ENCODE peak calls at places on chromosomes 7 and 10, in ten cellular contexts. S is OCI-LY7; V is CD8-positive, alpha-beta T cell; X is heart left ventricle; D is IMR-90; W is HCT116; T is kidney; G is CD4-positive, alpha-beta memory T cell; L is heart right ventricle; N is pancreas. U is an unnamed sample. For H3K36me3, the result is how much of the 10 kb centered on the place peaks cover.

GRCh38 chr10:44969854-44970253 is 8.8 kb downstream of the DEPP1 start:
- DNase-seq in S (no peak), V (no peak), X (peak), D (no peak), W (no peak), T (no peak), G (no peak), L (peak), N (peak), U (peak)

GRCh38 chr7:117901089-117901797 is 28.0 kb upstream of the CTTNBP2 start:
- DNase-seq in S (no peak), V (no peak), X (no peak), D (no peak), W (no peak), T (no peak), G (no peak), L (no peak), N (no peak), U (no peak)

GRCh38 chr7:158194365-158194900 is 393.2 kb downstream of the PTPRN2 start:
- DNase-seq in S (no peak), V (no peak), X (no peak), D (no peak), W (no peak), T (peak), G (no peak), L (no peak), N (no peak), U (no peak)

GRCh38 chr7:140176271-140176701 is 497 bp downstream of the KDM7A start:
- DNase-seq in S (peak), V (peak), X (peak), D (no peak), W (no peak), T (no peak), G (no peak), L (peak), N (peak), U (no peak)

GRCh38 chr10:128009768-128010167 is 102.9 kb downstream of the PTPRE start:
- DNase-seq in S (no peak), V (no peak), X (no peak), D (peak), W (no peak), T (no peak), G (no peak), L (no peak), N (no peak), U (no peak)

GRCh38 chr7:123096976-123097375 is 101.5 kb upstream of the TAS2R16 start:
- DNase-seq in S (no peak), V (no peak), X (no peak), D (no peak), W (no peak), T (no peak), G (no peak), L (no peak), N (no peak), U (no peak)

GRCh38 chr10:93926613-93927012 is 32.8 kb downstream of the SLC35G1 start:
- DNase-seq in S (no peak), V (no peak), X (no peak), D (peak), W (no peak), T (no peak), G (no peak), L (no peak), N (no peak), U (no peak)

GRCh38 chr10:714214-714613 is 24.7 kb upstream of the DIP2C start:
- DNase-seq in S (no peak), V (no peak), X (no peak), D (no peak), W (no peak), T (no peak), G (no peak), L (no peak), N (no peak), U (no peak)

GRCh38 chr7:141328290-141328689 is 222.9 kb upstream of the AGK start:
- DNase-seq in S (no peak), V (no peak), X (no peak), D (no peak), W (no peak), T (no peak), G (no peak), L (no peak), N (no peak), U (no peak)

GRCh38 chr10:97365761-97366351 is 31.3 kb upstream of the FRAT2 start:
- DNase-seq in S (peak), V (no peak), X (no peak), D (no peak), W (no peak), T (no peak), G (no peak), L (no peak), N (no peak), U (no peak)

GRCh38 chr7:93185303-93186027 is 37.3 kb upstream of the SAMD9L start:
- DNase-seq in S (no peak), V (no peak), X (no peak), D (peak), W (no peak), T (no peak), G (no peak), L (no peak), N (no peak), U (no peak)

GRCh38 chr7:142313528-142313927 is 55.7 kb upstream of the PRSS58 start:
- DNase-seq in S (peak), V (peak), X (no peak), D (no peak), W (no peak), T (no peak), G (peak), L (no peak), N (no peak), U (no peak)

GRCh38 chr10:14374745-14375445 is 44.2 kb upstream of the FRMD4A start:
- DNase-seq in S (no peak), V (no peak), X (no peak), D (peak), W (no peak), T (no peak), G (no peak), L (no peak), N (no peak), U (no peak)

GRCh38 chr7:76424413-76425111 is at the start of gene ZP3:
- DNase-seq in S (peak), V (no peak), X (no peak), D (no peak), W (no peak), T (peak), G (no peak), L (no peak), N (no peak), U (peak)

GRCh38 chr7:32494946-32495297 is 367 bp upstream of the AVL9 start:
- DNase-seq in S (no peak), V (no peak), X (no peak), D (no peak), W (no peak), T (no peak), G (no peak), L (no peak), N (no peak), U (no peak)

GRCh38 chr7:105787071-105787470 is 89.3 kb downstream of the ATXN7L1 start:
- DNase-seq in S (no peak), V (no peak), X (no peak), D (no peak), W (no peak), T (no peak), G (no peak), L (no peak), N (no peak), U (no peak)

GRCh38 chr7:100016209-100016901 is 959 bp downstream of the ZKSCAN1 start:
- DNase-seq in S (no peak), V (no peak), X (no peak), D (no peak), W (no peak), T (no peak), G (no peak), L (no peak), N (no peak), U (no peak)

GRCh38 chr7:134789967-134790685 is 10.7 kb downstream of the CALD1 start:
- DNase-seq in S (no peak), V (no peak), X (no peak), D (peak), W (no peak), T (no peak), G (no peak), L (no peak), N (no peak), U (no peak)

GRCh38 chr7:134799387-134799786 is 20.0 kb downstream of the CALD1 start:
- DNase-seq in S (no peak), V (no peak), X (no peak), D (no peak), W (no peak), T (no peak), G (no peak), L (no peak), N (no peak), U (no peak)

GRCh38 chr7:134792968-134793367 is 13.5 kb downstream of the CALD1 start:
- DNase-seq in S (no peak), V (no peak), X (peak), D (peak), W (no peak), T (peak), G (no peak), L (peak), N (peak), U (no peak)

GRCh38 chr7:134798155-134798554 is 18.7 kb downstream of the CALD1 start:
- DNase-seq in S (no peak), V (no peak), X (no peak), D (no peak), W (no peak), T (no peak), G (no peak), L (no peak), N (no peak), U (no peak)

DNA sequence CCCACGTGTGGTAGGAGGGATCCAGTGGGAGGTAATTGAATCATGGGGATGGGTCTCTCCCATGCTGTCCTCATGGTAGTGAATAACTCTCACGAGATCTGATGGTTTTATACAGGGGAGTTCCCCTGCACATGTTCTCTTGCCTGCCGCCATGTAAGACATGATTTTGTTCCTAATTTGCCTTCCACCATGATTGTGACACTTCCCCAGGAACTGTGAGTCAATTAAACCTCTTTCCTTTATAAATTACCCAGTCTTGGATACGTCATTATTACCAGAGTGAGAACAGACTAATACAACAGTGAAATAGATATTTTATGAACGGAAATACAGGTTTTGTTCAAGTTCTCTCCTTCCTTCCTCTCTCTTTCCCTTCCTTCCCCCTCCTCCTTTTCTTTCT is 15.8 kb downstream of the CALD1 start:
- DNase-seq in S (no peak), V (no peak), X (no peak), D (no peak), W (no peak), T (no peak), G (no peak), L (no peak), N (no peak), U (no peak)
- H3K36me3 ChIP-seq in S (under half), V (under half), X (under half), D (under half), W (under half), T (under half), G (under half), L (under half), N (under half), U (under half)

DNA sequence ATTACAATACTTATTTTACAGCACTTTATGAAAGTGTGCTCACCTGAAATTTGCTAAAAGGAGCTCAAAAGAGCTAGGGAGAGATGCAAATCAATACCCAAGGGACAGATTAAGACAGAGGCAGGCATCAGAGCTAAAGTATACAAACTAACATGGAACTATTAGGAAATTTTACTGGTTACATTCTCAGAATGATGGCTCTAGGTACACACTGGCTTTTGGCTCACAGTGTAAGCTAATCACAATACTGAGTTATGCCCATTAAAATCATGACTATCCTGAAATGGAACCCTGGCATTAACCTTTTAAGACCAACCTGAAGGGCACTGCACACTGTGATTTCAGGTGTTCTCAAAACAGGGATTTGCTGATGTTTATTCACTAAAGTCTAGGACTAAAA is 98.1 kb downstream of the NT5C2 start:
- DNase-seq in S (no peak), V (no peak), X (no peak), D (no peak), W (no peak), T (no peak), G (no peak), L (no peak), N (no peak), U (no peak)
- H3K36me3 ChIP-seq in S (half or more), V (under half), X (half or more), D (half or more), W (under half), T (under half), G (half or more), L (half or more), N (under half), U (under half)

DNA sequence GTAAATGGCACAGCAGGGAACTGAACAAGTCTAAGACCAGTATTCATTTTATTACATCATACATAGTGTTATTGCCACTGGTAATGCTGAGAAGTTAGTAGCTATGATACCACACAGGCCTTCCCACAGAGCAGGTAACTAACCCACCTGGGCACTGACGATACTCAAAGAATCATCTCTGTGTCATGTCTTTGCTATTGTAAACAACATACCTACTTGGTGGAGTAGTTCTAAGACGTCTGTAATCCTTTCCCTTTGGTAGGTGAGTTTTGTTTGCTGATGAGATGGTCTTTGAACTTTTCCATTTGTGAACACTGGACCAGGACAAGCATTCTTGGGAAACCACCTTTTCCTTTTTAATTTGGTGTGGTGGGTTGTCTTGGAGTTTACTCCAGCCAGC is 40.9 kb downstream of the PDSS1 start:
- DNase-seq in S (no peak), V (no peak), X (no peak), D (no peak), W (no peak), T (no peak), G (peak), L (no peak), N (no peak), U (no peak)
- H3K36me3 ChIP-seq in S (half or more), V (under half), X (half or more), D (under half), W (under half), T (under half), G (under half), L (under half), N (under half), U (under half)

DNA sequence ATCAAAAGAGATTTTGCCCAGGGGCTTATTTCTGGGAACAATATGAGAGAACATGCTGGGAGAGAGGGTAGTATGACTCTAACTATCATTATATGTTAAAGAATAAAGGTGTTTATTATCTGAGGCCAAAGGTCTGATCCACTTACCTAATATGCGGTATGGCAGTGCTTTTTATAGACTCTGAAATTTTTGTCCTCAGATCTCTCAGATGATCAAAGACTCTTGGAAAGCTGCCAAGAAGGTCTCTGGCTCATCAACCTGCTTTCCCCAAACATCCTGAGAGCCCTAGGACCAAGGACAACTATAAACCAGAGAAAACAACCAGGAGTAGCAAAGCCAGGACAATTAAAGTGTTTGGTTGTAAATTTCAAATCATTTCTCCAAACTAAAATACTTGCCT is 255.7 kb upstream of the LRRN3 start:
- DNase-seq in S (no peak), V (no peak), X (no peak), D (no peak), W (no peak), T (no peak), G (no peak), L (no peak), N (no peak), U (no peak)
- H3K36me3 ChIP-seq in S (under half), V (under half), X (under half), D (under half), W (under half), T (under half), G (under half), L (under half), N (under half), U (under half)

DNA sequence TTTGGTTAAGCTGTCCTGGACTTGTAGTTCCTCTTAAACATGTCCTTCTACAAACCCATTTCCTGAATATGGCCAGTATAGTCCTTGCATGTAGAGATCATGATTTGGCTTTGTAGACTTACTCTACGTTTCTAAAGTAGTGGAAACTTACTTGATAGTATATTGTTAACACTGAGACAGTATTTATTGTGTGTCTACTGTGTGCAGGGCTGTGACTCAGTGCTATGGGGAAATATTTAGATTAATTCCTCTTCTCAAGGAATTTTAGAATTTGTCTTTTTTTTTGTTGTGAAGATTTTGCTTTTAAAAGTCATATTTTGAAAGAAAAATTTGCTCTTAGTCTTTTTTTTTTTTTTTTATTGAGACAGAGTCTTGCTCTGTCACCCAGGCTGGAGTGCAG is 109.6 kb downstream of the NRF1 start:
- DNase-seq in S (no peak), V (no peak), X (no peak), D (peak), W (no peak), T (no peak), G (no peak), L (no peak), N (no peak), U (no peak)
- H3K36me3 ChIP-seq in S (half or more), V (under half), X (half or more), D (under half), W (under half), T (under half), G (under half), L (under half), N (under half), U (under half)

GRCh38 chr10:87064651-87065050 is 30.0 kb downstream of the GLUD1 start:
- DNase-seq in S (no peak), V (no peak), X (no peak), D (no peak), W (no peak), T (no peak), G (no peak), L (no peak), N (no peak), U (no peak)
- H3K36me3 ChIP-seq in S (half or more), V (half or more), X (half or more), D (under half), W (under half), T (under half), G (under half), L (half or more), N (under half), U (under half)

DNA sequence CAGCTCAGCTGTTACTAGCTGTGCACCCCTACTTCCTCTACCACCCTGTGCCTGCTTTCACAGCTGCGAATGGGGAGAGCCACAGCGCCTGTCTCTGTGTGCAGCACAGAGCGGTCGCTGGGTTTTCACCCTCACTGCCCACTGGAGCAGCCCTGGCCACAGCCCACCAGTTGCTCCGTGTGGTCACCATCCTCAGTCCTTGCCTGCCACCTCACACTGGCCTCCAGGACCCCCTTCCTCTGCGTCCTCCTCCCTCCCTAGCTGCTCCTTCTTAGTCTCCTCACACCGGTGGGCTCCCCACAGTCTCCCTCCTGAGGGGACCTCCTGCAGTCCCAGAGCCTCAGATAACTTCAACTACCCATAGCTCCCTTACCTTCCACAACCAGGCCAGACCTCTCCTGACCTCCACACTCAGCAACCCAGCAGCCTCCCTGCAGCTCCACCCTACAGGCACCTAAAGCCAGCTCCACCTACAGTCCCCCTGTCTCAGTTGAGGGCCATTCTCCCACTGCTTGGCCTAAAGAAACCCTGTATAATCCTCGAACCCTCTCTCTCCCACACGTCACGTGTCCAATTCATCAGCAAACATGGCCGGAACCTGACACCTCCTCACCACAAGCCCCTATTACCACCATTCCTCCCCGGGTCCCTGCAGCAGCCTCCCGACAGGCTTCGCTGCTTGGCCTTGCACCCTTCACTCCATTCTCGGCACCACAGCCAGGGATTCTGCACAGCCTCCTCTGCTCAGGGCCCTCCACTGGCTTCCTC is 28.0 kb downstream of the PLAC9 start:
- DNase-seq in S (no peak), V (no peak), X (no peak), D (no peak), W (no peak), T (no peak), G (no peak), L (no peak), N (no peak), U (no peak)
- H3K36me3 ChIP-seq in S (half or more), V (half or more), X (half or more), D (half or more), W (under half), T (under half), G (half or more), L (half or more), N (under half), U (under half)

GRCh38 chr10:124044143-124044862 is 49.1 kb downstream of the CHST15 start:
- DNase-seq in S (no peak), V (no peak), X (no peak), D (no peak), W (no peak), T (peak), G (no peak), L (no peak), N (no peak), U (no peak)

GRCh38 chr10:124040454-124040853 is 52.9 kb downstream of the CHST15 start:
- DNase-seq in S (no peak), V (no peak), X (no peak), D (no peak), W (no peak), T (peak), G (no peak), L (no peak), N (no peak), U (no peak)

GRCh38 chr10:124041684-124042445 is 51.5 kb downstream of the CHST15 start:
- DNase-seq in S (no peak), V (no peak), X (no peak), D (no peak), W (no peak), T (peak), G (no peak), L (no peak), N (no peak), U (no peak)

GRCh38 chr10:124043310-124044142 is 49.9 kb downstream of the CHST15 start:
- DNase-seq in S (peak), V (no peak), X (no peak), D (no peak), W (no peak), T (peak), G (no peak), L (no peak), N (no peak), U (no peak)

DNA sequence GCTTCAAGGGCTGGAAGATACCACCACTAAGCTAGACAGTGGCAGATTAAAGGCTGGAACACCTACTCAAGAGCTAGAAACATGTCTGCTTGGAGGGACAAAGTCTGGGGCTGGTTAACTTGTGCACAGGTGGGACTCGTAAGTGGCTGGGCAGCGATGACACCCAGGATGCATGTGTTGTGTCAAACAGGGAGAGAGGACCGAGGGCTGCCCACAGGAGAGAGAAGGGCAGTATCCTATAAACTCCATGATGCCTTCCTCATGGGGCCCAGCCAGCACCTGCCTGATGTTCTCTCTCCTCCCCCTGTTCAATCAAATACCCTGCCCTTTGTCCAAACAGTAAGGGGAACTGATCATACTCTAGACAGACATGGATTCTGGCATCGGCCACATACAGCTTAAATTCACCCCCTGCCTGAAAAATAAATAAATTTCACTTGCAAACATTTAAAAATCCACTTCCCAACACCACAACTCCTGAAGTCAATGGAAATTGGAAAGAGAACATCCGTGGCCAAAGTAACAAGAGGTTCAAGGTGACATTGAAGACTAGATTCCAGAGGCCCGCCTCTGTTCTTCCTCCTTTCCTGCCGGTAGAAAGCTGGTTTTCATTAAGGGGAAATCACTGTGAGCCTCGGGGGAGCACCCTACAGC is 50.6 kb downstream of the CHST15 start:
- DNase-seq in S (no peak), V (no peak), X (no peak), D (no peak), W (no peak), T (peak), G (no peak), L (no peak), N (no peak), U (no peak)
- H3K36me3 ChIP-seq in S (under half), V (under half), X (under half), D (under half), W (under half), T (under half), G (under half), L (under half), N (under half), U (under half)